ENCODE peak calls at places on chromosomes 2 and 18, in four cellular contexts. One of them, this sample, is unnamed.

GRCh38 chr2:207502799-207503198 is 27.0 kb upstream of the CREB1 start:
- DNase-seq in RWPE2: no peak
- DNase-seq in choroid plexus epithelial cell: no peak
- DNase-seq in astrocyte: no peak
- DNase-seq in this sample: no peak

GRCh38 chr2:119721043-119721442 is 38.7 kb upstream of the PTPN4 start:
- DNase-seq in RWPE2: no peak
- DNase-seq in choroid plexus epithelial cell: no peak
- DNase-seq in astrocyte: no peak
- DNase-seq in this sample: no peak

GRCh38 chr2:223578846-223579245 is 23.3 kb downstream of the SCG2 start:
- DNase-seq in RWPE2: no peak
- DNase-seq in choroid plexus epithelial cell: no peak
- DNase-seq in astrocyte: no peak
- DNase-seq in this sample: no peak

GRCh38 chr2:223865124-223865523 is 27.7 kb upstream of the AP1S3 start:
- DNase-seq in RWPE2: no peak
- DNase-seq in choroid plexus epithelial cell: no peak
- DNase-seq in astrocyte: no peak
- DNase-seq in this sample: no peak

GRCh38 chr2:229661478-229661877 is 52.9 kb downstream of the DNER start:
- DNase-seq in RWPE2: no peak
- DNase-seq in choroid plexus epithelial cell: no peak
- DNase-seq in astrocyte: no peak
- DNase-seq in this sample: no peak

GRCh38 chr2:199490049-199490448 is 32.3 kb upstream of the SATB2 start:
- DNase-seq in RWPE2: no peak
- DNase-seq in choroid plexus epithelial cell: no peak
- DNase-seq in astrocyte: no peak
- DNase-seq in this sample: no peak

GRCh38 chr18:12296457-12296856 is 11.6 kb upstream of the TUBB6 start:
- DNase-seq in RWPE2: no peak
- DNase-seq in choroid plexus epithelial cell: no peak
- DNase-seq in astrocyte: no peak
- DNase-seq in this sample: no peak

GRCh38 chr2:105287692-105288091 is 41.8 kb downstream of the TGFBRAP1 start:
- DNase-seq in RWPE2: no peak
- DNase-seq in choroid plexus epithelial cell: peak; percentile 73
- DNase-seq in astrocyte: peak; percentile 10
- DNase-seq in this sample: peak; percentile 70

GRCh38 chr2:208183526-208183925 is 6.3 kb downstream of the C2orf80 start:
- DNase-seq in RWPE2: no peak
- DNase-seq in choroid plexus epithelial cell: no peak
- DNase-seq in astrocyte: no peak
- DNase-seq in this sample: no peak

GRCh38 chr2:219541611-219542180 is 1.9 kb downstream of the CHPF start:
- DNase-seq in RWPE2: peak; percentile 89
- DNase-seq in choroid plexus epithelial cell: peak; percentile 75
- DNase-seq in astrocyte: peak; percentile 46
- DNase-seq in this sample: peak; percentile 93

GRCh38 chr2:12728221-12728777 is 11.6 kb downstream of the TRIB2 start:
- DNase-seq in RWPE2: no peak
- DNase-seq in choroid plexus epithelial cell: no peak
- DNase-seq in astrocyte: no peak
- DNase-seq in this sample: no peak

DNA sequence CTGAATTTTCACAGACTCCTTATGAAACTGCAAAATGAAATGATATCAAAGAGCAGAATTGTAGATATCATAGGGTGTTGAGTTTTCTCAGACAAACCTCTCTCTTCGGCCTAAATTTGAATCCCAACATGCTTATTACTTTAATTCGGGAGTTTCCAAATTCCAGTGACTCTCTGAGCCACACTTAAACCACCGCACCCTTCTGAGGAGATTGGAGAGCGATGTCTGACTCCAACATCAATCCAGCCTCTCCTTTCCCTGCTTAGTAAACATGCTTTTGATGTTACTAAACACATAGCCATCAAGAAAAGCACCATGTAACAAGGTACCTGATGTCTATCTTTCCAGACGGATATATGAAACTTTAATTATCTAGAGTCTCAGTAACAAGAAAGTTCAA is 103.1 kb upstream of the ARHGAP28 start:
- DNase-seq in RWPE2: no peak
- DNase-seq in choroid plexus epithelial cell: no peak
- DNase-seq in astrocyte: no peak
- DNase-seq in this sample: no peak
- TF ChIP-seq CTCF in RWPE2: no peak
- TF ChIP-seq CTCF in choroid plexus epithelial cell: no peak
- TF ChIP-seq CTCF in astrocyte: no peak
- TF ChIP-seq CTCF in this sample: no peak

GRCh38 chr18:70194227-70194890 is 11.1 kb downstream of the RTTN start:
- DNase-seq in RWPE2: no peak
- DNase-seq in choroid plexus epithelial cell: no peak
- DNase-seq in astrocyte: no peak
- DNase-seq in this sample: no peak
- H3K4me3 ChIP-seq in RWPE2: no peak overlapping the region
- H3K4me3 ChIP-seq in choroid plexus epithelial cell: no peak overlapping the region
- H3K4me3 ChIP-seq in astrocyte: no peak overlapping the region
- H3K4me3 ChIP-seq in this sample: no peak overlapping the region

GRCh38 chr2:26088038-26088643 is 54.3 kb downstream of the RAB10 start:
- DNase-seq in RWPE2: no peak
- DNase-seq in choroid plexus epithelial cell: peak; percentile 60
- DNase-seq in astrocyte: no peak
- DNase-seq in this sample: peak; percentile 27
- TF ChIP-seq CTCF in RWPE2: peak; percentile 70
- TF ChIP-seq CTCF in choroid plexus epithelial cell: peak; percentile 80
- TF ChIP-seq CTCF in astrocyte: peak; percentile 82
- TF ChIP-seq CTCF in this sample: peak; percentile 71

DNA sequence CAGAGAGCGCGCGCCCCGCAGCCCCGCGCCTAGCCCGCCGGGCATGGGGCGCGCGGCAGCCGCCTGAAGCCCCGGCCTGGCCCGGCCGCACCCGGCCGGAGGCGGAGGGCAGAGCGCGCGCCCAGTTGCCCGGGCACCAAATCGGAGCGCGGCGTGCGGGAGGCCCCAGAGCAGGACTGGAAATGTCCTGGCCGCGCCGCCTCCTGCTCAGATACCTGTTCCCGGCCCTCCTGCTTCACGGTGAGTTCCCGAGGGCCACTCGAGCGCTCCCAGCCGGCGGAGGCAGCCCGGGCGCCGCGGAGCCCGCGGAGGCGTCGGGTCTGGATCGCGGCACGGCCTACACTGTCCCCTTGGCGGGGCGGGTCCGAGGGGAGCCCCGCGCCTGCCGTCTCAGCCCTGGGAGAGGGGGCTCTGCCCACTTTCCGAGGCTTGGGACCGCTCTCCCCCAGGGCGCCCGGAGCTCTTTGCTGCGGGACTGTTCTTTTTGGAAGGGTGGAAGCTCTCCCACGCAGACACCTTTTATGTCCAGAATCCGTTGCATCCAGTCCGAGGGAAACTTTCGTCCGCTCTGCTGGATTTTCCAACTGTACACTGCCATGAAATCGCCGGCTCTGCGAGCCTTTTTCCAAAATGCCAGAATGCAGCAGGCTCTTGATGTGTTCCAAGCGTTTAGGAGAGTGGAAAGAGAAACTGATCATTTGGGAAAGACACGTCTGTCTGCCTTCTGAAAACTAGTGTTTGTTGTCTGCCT is 540 bp downstream of the APCDD1 start:
- DNase-seq in RWPE2: no peak
- DNase-seq in choroid plexus epithelial cell: no peak
- DNase-seq in astrocyte: no peak
- DNase-seq in this sample: peak; percentile 40
- H3K4me3 ChIP-seq in RWPE2: peak overlapping the region; percentile 26
- H3K4me3 ChIP-seq in choroid plexus epithelial cell: no peak overlapping the region
- H3K4me3 ChIP-seq in astrocyte: peak overlapping the region; percentile 59
- H3K4me3 ChIP-seq in this sample: peak overlapping the region; percentile 56

GRCh38 chr2:182870227-182870626 is 3.8 kb upstream of the FRZB start:
- DNase-seq in RWPE2: no peak
- DNase-seq in choroid plexus epithelial cell: peak; percentile 33
- DNase-seq in astrocyte: no peak
- DNase-seq in this sample: peak; percentile 41
- TF ChIP-seq CTCF in RWPE2: no peak
- TF ChIP-seq CTCF in choroid plexus epithelial cell: peak; percentile 48
- TF ChIP-seq CTCF in astrocyte: no peak
- TF ChIP-seq CTCF in this sample: peak; percentile 25

GRCh38 chr2:176123483-176123843 is 944 bp downstream of the HOXD9 start:
- DNase-seq in RWPE2: no peak
- DNase-seq in choroid plexus epithelial cell: no peak
- DNase-seq in astrocyte: no peak
- DNase-seq in this sample: no peak
- H3K4me3 ChIP-seq in RWPE2: no peak overlapping the region
- H3K4me3 ChIP-seq in choroid plexus epithelial cell: no peak overlapping the region
- H3K4me3 ChIP-seq in astrocyte: no peak overlapping the region
- H3K4me3 ChIP-seq in this sample: no peak overlapping the region

GRCh38 chr2:176268976-176269318 is 295 bp upstream of the MTX2 start:
- DNase-seq in RWPE2: no peak
- DNase-seq in choroid plexus epithelial cell: no peak
- DNase-seq in astrocyte: no peak
- DNase-seq in this sample: no peak

GRCh38 chr2:176270100-176270750 is 983 bp downstream of the MTX2 start:
- DNase-seq in RWPE2: no peak
- DNase-seq in choroid plexus epithelial cell: no peak
- DNase-seq in astrocyte: no peak
- DNase-seq in this sample: peak; percentile 37

GRCh38 chr2:176269319-176270099 is at the start of gene MTX2:
- DNase-seq in RWPE2: peak; percentile 66
- DNase-seq in choroid plexus epithelial cell: peak; percentile 67
- DNase-seq in astrocyte: peak; percentile 51
- DNase-seq in this sample: peak; percentile 77

GRCh38 chr2:176272870-176273269 is 3.6 kb downstream of the MTX2 start:
- DNase-seq in RWPE2: no peak
- DNase-seq in choroid plexus epithelial cell: no peak
- DNase-seq in astrocyte: no peak
- DNase-seq in this sample: no peak
- TF ChIP-seq CTCF in RWPE2: no peak
- TF ChIP-seq CTCF in choroid plexus epithelial cell: no peak
- TF ChIP-seq CTCF in astrocyte: no peak
- TF ChIP-seq CTCF in this sample: no peak

DNA sequence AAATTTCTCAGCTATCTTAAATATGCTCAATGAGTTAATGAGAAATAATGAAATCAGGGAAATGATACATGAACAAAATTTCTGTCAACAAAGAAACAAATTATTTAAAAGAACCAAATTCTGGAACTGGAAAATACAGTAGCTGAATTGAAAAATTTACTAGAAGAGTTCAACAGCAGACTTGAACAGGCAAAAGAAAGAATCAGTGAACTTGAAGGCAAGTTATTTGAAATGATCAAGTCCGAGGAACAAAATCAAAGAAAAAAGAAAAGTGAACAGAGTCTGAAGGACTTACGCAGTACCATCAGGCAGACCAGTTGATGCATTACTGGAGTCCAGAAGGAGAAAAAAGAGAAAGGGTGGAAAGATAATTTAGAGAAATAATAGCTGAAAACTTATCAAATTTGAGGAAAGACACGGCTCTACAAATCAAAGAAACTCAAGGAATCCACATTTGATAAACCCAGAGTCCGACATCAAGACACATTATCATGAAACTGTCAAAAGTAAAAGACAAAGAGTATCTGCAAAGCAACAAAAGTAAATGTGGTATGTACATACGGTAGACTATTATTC is 83.6 kb downstream of the CCDC138 start:
- DNase-seq in RWPE2: no peak
- DNase-seq in choroid plexus epithelial cell: peak; percentile 8
- DNase-seq in astrocyte: no peak
- DNase-seq in this sample: no peak
- H3K4me3 ChIP-seq in RWPE2: no peak overlapping the region
- H3K4me3 ChIP-seq in choroid plexus epithelial cell: no peak overlapping the region
- H3K4me3 ChIP-seq in astrocyte: no peak overlapping the region
- H3K4me3 ChIP-seq in this sample: no peak overlapping the region

GRCh38 chr2:8489221-8489620 is 192.6 kb upstream of the ID2 start:
- DNase-seq in RWPE2: no peak
- DNase-seq in choroid plexus epithelial cell: no peak
- DNase-seq in astrocyte: no peak
- DNase-seq in this sample: no peak
- TF ChIP-seq CTCF in RWPE2: no peak
- TF ChIP-seq CTCF in choroid plexus epithelial cell: no peak
- TF ChIP-seq CTCF in astrocyte: no peak
- TF ChIP-seq CTCF in this sample: no peak